ENCODE peak calls at places on chromosome 13, in four cellular contexts. One of them, this sample, is unnamed.

GRCh38 chr13:30872685-30873443 is 33.2 kb upstream of the MEDAG start:
- DNase-seq in NCI-H524: peak; percentile 17
- DNase-seq in progenitor cell of endocrine pancreas: no peak
- DNase-seq in RKO: no peak
- DNase-seq in this sample: no peak

GRCh38 chr13:21475115-21475514 is 16.0 kb upstream of the ZDHHC20 start:
- DNase-seq in NCI-H524: no peak
- DNase-seq in progenitor cell of endocrine pancreas: no peak
- DNase-seq in RKO: no peak
- DNase-seq in this sample: no peak

GRCh38 chr13:47256618-47257017 is 359.8 kb upstream of the HTR2A start:
- DNase-seq in NCI-H524: peak; percentile 24
- DNase-seq in progenitor cell of endocrine pancreas: no peak
- DNase-seq in RKO: peak; percentile 77
- DNase-seq in this sample: no peak

GRCh38 chr13:45441633-45442032 is 23.1 kb upstream of the COG3 start:
- DNase-seq in NCI-H524: no peak
- DNase-seq in progenitor cell of endocrine pancreas: no peak
- DNase-seq in RKO: peak; percentile 26
- DNase-seq in this sample: no peak

GRCh38 chr13:57631607-57632275 is at the start of gene PCDH17:
- DNase-seq in NCI-H524: peak; percentile 52
- DNase-seq in progenitor cell of endocrine pancreas: peak; percentile 14
- DNase-seq in RKO: no peak
- DNase-seq in this sample: no peak

GRCh38 chr13:71285700-71286099 is 581.3 kb downstream of the DACH1 start:
- DNase-seq in NCI-H524: peak; percentile 24
- DNase-seq in progenitor cell of endocrine pancreas: no peak
- DNase-seq in RKO: peak; percentile 7
- DNase-seq in this sample: no peak

GRCh38 chr13:30431269-30431950 is 9.1 kb downstream of the UBE2L5 start:
- DNase-seq in NCI-H524: no peak
- DNase-seq in progenitor cell of endocrine pancreas: no peak
- DNase-seq in RKO: no peak
- DNase-seq in this sample: no peak

GRCh38 chr13:63075126-63075525 is 1659.5 kb upstream of the PCDH20 start:
- DNase-seq in NCI-H524: no peak
- DNase-seq in progenitor cell of endocrine pancreas: no peak
- DNase-seq in RKO: no peak
- DNase-seq in this sample: no peak

GRCh38 chr13:36082806-36083205 is 48.4 kb downstream of the DCLK1 start:
- DNase-seq in NCI-H524: no peak
- DNase-seq in progenitor cell of endocrine pancreas: no peak
- DNase-seq in RKO: no peak
- DNase-seq in this sample: no peak

GRCh38 chr13:109760951-109761350 is 25.4 kb downstream of the IRS2 start:
- DNase-seq in NCI-H524: no peak
- DNase-seq in progenitor cell of endocrine pancreas: no peak
- DNase-seq in RKO: no peak
- DNase-seq in this sample: no peak

GRCh38 chr13:44651209-44651608 is 75.1 kb upstream of the TSC22D1 start:
- DNase-seq in NCI-H524: no peak
- DNase-seq in progenitor cell of endocrine pancreas: no peak
- DNase-seq in RKO: no peak
- DNase-seq in this sample: no peak

GRCh38 chr13:113171250-113172125 is 13.0 kb downstream of the PROZ start:
- DNase-seq in NCI-H524: no peak
- DNase-seq in progenitor cell of endocrine pancreas: no peak
- DNase-seq in RKO: no peak
- DNase-seq in this sample: no peak

GRCh38 chr13:39955560-39955959 is 300.1 kb downstream of the COG6 start:
- DNase-seq in NCI-H524: no peak
- DNase-seq in progenitor cell of endocrine pancreas: no peak
- DNase-seq in RKO: no peak
- DNase-seq in this sample: no peak

GRCh38 chr13:72896869-72897268 is 114.9 kb downstream of the PIBF1 start:
- DNase-seq in NCI-H524: no peak
- DNase-seq in progenitor cell of endocrine pancreas: no peak
- DNase-seq in RKO: no peak
- DNase-seq in this sample: no peak

GRCh38 chr13:90510319-90510718 is 837.2 kb upstream of the MIR17HG start:
- DNase-seq in NCI-H524: no peak
- DNase-seq in progenitor cell of endocrine pancreas: no peak
- DNase-seq in RKO: no peak
- DNase-seq in this sample: no peak

GRCh38 chr13:72097568-72097967 is 230.6 kb upstream of the DACH1 start:
- DNase-seq in NCI-H524: no peak
- DNase-seq in progenitor cell of endocrine pancreas: no peak
- DNase-seq in RKO: no peak
- DNase-seq in this sample: no peak

GRCh38 chr13:94674609-94675348 is 37.6 kb downstream of the SOX21 start:
- DNase-seq in NCI-H524: peak; percentile 54
- DNase-seq in progenitor cell of endocrine pancreas: peak; percentile 55
- DNase-seq in RKO: peak; percentile 66
- DNase-seq in this sample: peak; percentile 14

GRCh38 chr13:20209937-20210336 is 17.2 kb upstream of the GJB2 start:
- DNase-seq in NCI-H524: peak; percentile 21
- DNase-seq in progenitor cell of endocrine pancreas: no peak
- DNase-seq in RKO: no peak
- DNase-seq in this sample: no peak

GRCh38 chr13:93270769-93271753 is 44.5 kb downstream of the GPC6 start:
- DNase-seq in NCI-H524: peak; percentile 98
- DNase-seq in progenitor cell of endocrine pancreas: no peak
- DNase-seq in RKO: no peak
- DNase-seq in this sample: no peak

GRCh38 chr13:78657699-78658629 is 991 bp downstream of the OBI1 start:
- DNase-seq in NCI-H524: no peak
- DNase-seq in progenitor cell of endocrine pancreas: no peak
- DNase-seq in RKO: peak; percentile 44
- DNase-seq in this sample: no peak

GRCh38 chr13:106619688-106620555 is 52.0 kb upstream of the ARGLU1 start:
- DNase-seq in NCI-H524: peak; percentile 51
- DNase-seq in progenitor cell of endocrine pancreas: no peak
- DNase-seq in RKO: peak; percentile 85
- DNase-seq in this sample: no peak

GRCh38 chr13:113785051-113786010 is 26.3 kb downstream of the TMEM255B start:
- DNase-seq in NCI-H524: no peak
- DNase-seq in progenitor cell of endocrine pancreas: no peak
- DNase-seq in RKO: peak; percentile 30
- DNase-seq in this sample: no peak

GRCh38 chr13:33454844-33455256 is 169.3 kb upstream of the STARD13 start:
- DNase-seq in NCI-H524: no peak
- DNase-seq in progenitor cell of endocrine pancreas: no peak
- DNase-seq in RKO: no peak
- DNase-seq in this sample: no peak

GRCh38 chr13:47598340-47598911 is 402.6 kb downstream of the SUCLA2 start:
- DNase-seq in NCI-H524: peak; percentile 3
- DNase-seq in progenitor cell of endocrine pancreas: no peak
- DNase-seq in RKO: peak; percentile 18
- DNase-seq in this sample: no peak

GRCh38 chr13:73417012-73417615 is 358.3 kb downstream of the KLF5 start:
- DNase-seq in NCI-H524: peak; percentile 47
- DNase-seq in progenitor cell of endocrine pancreas: no peak
- DNase-seq in RKO: peak; percentile 37
- DNase-seq in this sample: no peak

GRCh38 chr13:84831666-84832657 is 949.7 kb upstream of the SLITRK1 start:
- DNase-seq in NCI-H524: no peak
- DNase-seq in progenitor cell of endocrine pancreas: no peak
- DNase-seq in RKO: no peak
- DNase-seq in this sample: no peak